ENCODE peak calls at places on chromosomes 5 and 9, in ten cellular contexts. B, A, M, R, U, W, I, X, K and E are unnamed samples.
A peak's percentile ranks its signal among the peaks of the same experiment; 100 is the strongest.

GRCh38 chr5:109374625-109375024 is 35.1 kb downstream of the PJA2 start:
- DNase-seq in B (no peak), A (no peak), M (no peak), R (no peak), U (no peak), W (no peak), I (no peak), X (no peak), K (no peak), E (no peak)

GRCh38 chr9:76562511-76562911 is 103.5 kb downstream of the GCNT1 start:
- DNase-seq in B (peak; percentile 26), A (peak; percentile 59), M (no peak), R (no peak), U (no peak), W (no peak), I (peak; percentile 37), X (peak; percentile 50), K (no peak), E (peak; percentile 69)

GRCh38 chr5:95884511-95884910 is 62.0 kb upstream of the GLRX start:
- DNase-seq in B (no peak), A (no peak), M (no peak), R (peak; percentile 66), U (no peak), W (no peak), I (no peak), X (no peak), K (no peak), E (peak; percentile 39)

GRCh38 chr9:88697764-88698436 is 162.9 kb downstream of the NXNL2 start:
- DNase-seq in B (no peak), A (peak; percentile 39), M (no peak), R (no peak), U (no peak), W (no peak), I (no peak), X (no peak), K (no peak), E (no peak)

GRCh38 chr5:179765400-179765799 is 28.4 kb upstream of the LTC4S start:
- DNase-seq in B (no peak), A (peak; percentile 85), M (no peak), R (no peak), U (peak; percentile 8), W (no peak), I (peak; percentile 23), X (no peak), K (no peak), E (peak; percentile 96)

GRCh38 chr9:125690679-125691078 is 16.3 kb downstream of the MAPKAP1 start:
- DNase-seq in B (no peak), A (no peak), M (no peak), R (no peak), U (no peak), W (no peak), I (no peak), X (no peak), K (no peak), E (no peak)

GRCh38 chr5:94174748-94175411 is 433.5 kb upstream of the POU5F2 start:
- DNase-seq in B (no peak), A (peak; percentile 69), M (no peak), R (no peak), U (no peak), W (no peak), I (no peak), X (no peak), K (no peak), E (peak; percentile 44)

GRCh38 chr5:5135957-5136676 is 4.0 kb upstream of the ADAMTS16 start:
- DNase-seq in B (no peak), A (peak; percentile 1), M (no peak), R (no peak), U (no peak), W (no peak), I (peak; percentile 61), X (peak; percentile 92), K (no peak), E (peak; percentile 84)

GRCh38 chr5:39656600-39656999 is 231.8 kb upstream of the DAB2 start:
- DNase-seq in B (no peak), A (no peak), M (no peak), R (no peak), U (no peak), W (no peak), I (no peak), X (no peak), K (no peak), E (no peak)

GRCh38 chr5:100609594-100609993 is 74.4 kb downstream of the FAM174A start:
- DNase-seq in B (no peak), A (no peak), M (no peak), R (no peak), U (no peak), W (no peak), I (no peak), X (no peak), K (no peak), E (no peak)

GRCh38 chr5:67206381-67207328 is 10.1 kb upstream of the CD180 start:
- DNase-seq in B (peak; percentile 73), A (peak; percentile 84), M (no peak), R (peak; percentile 53), U (no peak), W (peak; percentile 82), I (peak; percentile 58), X (peak; percentile 99), K (peak; percentile 88), E (no peak)

GRCh38 chr5:96702503-96703383 is 40.6 kb downstream of the CAST start:
- DNase-seq in B (peak; percentile 77), A (peak; percentile 97), M (peak; percentile 88), R (peak; percentile 96), U (peak; percentile 92), W (peak; percentile 86), I (peak; percentile 96), X (peak; percentile 82), K (no peak), E (peak; percentile 96)

GRCh38 chr5:33401482-33402390 is 39.0 kb upstream of the TARS1 start:
- DNase-seq in B (no peak), A (peak; percentile 64), M (no peak), R (no peak), U (no peak), W (peak; percentile 19), I (no peak), X (peak; percentile 92), K (no peak), E (no peak)

GRCh38 chr9:2964485-2964884 is 120.6 kb upstream of the PUM3 start:
- DNase-seq in B (no peak), A (no peak), M (no peak), R (no peak), U (no peak), W (no peak), I (no peak), X (no peak), K (no peak), E (no peak)

GRCh38 chr9:97933573-97933972 is 4.4 kb downstream of the HEMGN start:
- DNase-seq in B (no peak), A (no peak), M (no peak), R (no peak), U (no peak), W (no peak), I (no peak), X (no peak), K (no peak), E (peak; percentile 34)

GRCh38 chr5:28012538-28012937 is 974.2 kb upstream of the CDH9 start:
- DNase-seq in B (peak; percentile 43), A (no peak), M (no peak), R (no peak), U (no peak), W (no peak), I (no peak), X (no peak), K (no peak), E (no peak)
- H3K9me3 ChIP-seq in B (peaks cover 30% of the 10 kb centered on the region), A (peaks cover 17% of the 10 kb centered on the region), M (peaks cover 13% of the 10 kb centered on the region), R (no peaks in the 10 kb centered on the region), U (no peaks in the 10 kb centered on the region), W (peaks cover 24% of the 10 kb centered on the region), I (no peaks in the 10 kb centered on the region), X (no peaks in the 10 kb centered on the region), K (peaks cover 9% of the 10 kb centered on the region), E (peaks cover 6% of the 10 kb centered on the region)

GRCh38 chr5:14669415-14669814 is 4.9 kb downstream of the OTULIN start:
- DNase-seq in B (peak; percentile 37), A (no peak), M (no peak), R (no peak), U (no peak), W (no peak), I (no peak), X (no peak), K (no peak), E (no peak)
- H4K20me1 ChIP-seq in B (peaks cover 42% of the 10 kb centered on the region), A (peaks cover 66% of the 10 kb centered on the region), M (peaks cover 69% of the 10 kb centered on the region), R (peaks cover 14% of the 10 kb centered on the region), U (peaks cover 79% of the 10 kb centered on the region), W (no peaks in the 10 kb centered on the region), I (peaks cover 61% of the 10 kb centered on the region), X (peaks cover 50% of the 10 kb centered on the region), K (peaks cover 54% of the 10 kb centered on the region), E (peaks cover 51% of the 10 kb centered on the region)

DNA sequence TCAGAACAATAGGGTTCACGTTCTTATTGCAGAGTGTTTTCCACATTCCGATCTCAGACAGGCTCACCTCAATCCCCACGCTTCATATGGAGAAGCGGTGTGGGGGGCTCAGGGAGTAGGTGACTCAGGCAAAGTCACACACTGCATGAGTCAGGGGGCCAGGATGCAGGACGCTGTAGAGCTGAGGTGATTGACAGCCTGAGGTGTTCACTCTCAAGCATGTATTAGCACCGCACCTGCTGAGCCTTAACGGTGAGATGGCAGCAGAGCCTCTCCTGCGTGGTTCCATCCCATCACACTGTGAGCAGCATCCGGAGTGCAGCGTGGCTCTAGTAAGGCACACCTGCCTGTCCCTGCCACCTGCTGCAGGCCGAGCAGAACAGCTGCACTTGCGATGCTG is 194.0 kb downstream of the IRX2 start:
- DNase-seq in B (no peak), A (no peak), M (no peak), R (no peak), U (no peak), W (no peak), I (no peak), X (no peak), K (no peak), E (no peak)
- H3K9me3 ChIP-seq in B (peaks cover 5% of the 10 kb centered on the region), A (peaks cover 37% of the 10 kb centered on the region), M (peaks cover 15% of the 10 kb centered on the region), R (no peaks in the 10 kb centered on the region), U (peaks cover 7% of the 10 kb centered on the region), W (peaks cover 54% of the 10 kb centered on the region), I (no peaks in the 10 kb centered on the region), X (no peaks in the 10 kb centered on the region), K (peaks cover 13% of the 10 kb centered on the region), E (peaks cover 5% of the 10 kb centered on the region)

GRCh38 chr5:1132570-1132969 is 20.7 kb upstream of the SLC12A7 start:
- DNase-seq in B (no peak), A (no peak), M (no peak), R (no peak), U (no peak), W (no peak), I (no peak), X (no peak), K (no peak), E (no peak)

GRCh38 chr5:1131191-1131621 is 19.3 kb upstream of the SLC12A7 start:
- DNase-seq in B (no peak), A (no peak), M (no peak), R (no peak), U (no peak), W (no peak), I (no peak), X (no peak), K (no peak), E (no peak)

GRCh38 chr5:1133108-1133507 is 21.2 kb upstream of the SLC12A7 start:
- DNase-seq in B (no peak), A (no peak), M (no peak), R (no peak), U (no peak), W (no peak), I (no peak), X (no peak), K (no peak), E (no peak)

GRCh38 chr5:1130218-1130946 is 18.5 kb upstream of the SLC12A7 start:
- DNase-seq in B (no peak), A (no peak), M (no peak), R (no peak), U (no peak), W (no peak), I (peak; percentile 73), X (peak; percentile 97), K (peak; percentile 44), E (no peak)

GRCh38 chr5:1131726-1132125 is 19.9 kb upstream of the SLC12A7 start:
- DNase-seq in B (no peak), A (no peak), M (no peak), R (no peak), U (no peak), W (no peak), I (no peak), X (no peak), K (no peak), E (no peak)
- H4K20me1 ChIP-seq in B (no peaks in the 10 kb centered on the region), A (no peaks in the 10 kb centered on the region), M (no peaks in the 10 kb centered on the region), R (peaks cover 10% of the 10 kb centered on the region), U (no peaks in the 10 kb centered on the region), W (no peaks in the 10 kb centered on the region), I (no peaks in the 10 kb centered on the region), X (no peaks in the 10 kb centered on the region), K (no peaks in the 10 kb centered on the region), E (no peaks in the 10 kb centered on the region)